ENCODE peak calls at places on chromosomes 4 and X, in six cellular contexts. I is astrocyte of the spinal cord, A is iris pigment epithelial cell, C is NB4, N is HEK293T, J is NCI-H526. H is an unnamed sample.

GRCh38 chr4:150348079-150348478 is 233.9 kb upstream of the MAB21L2 start:
- DNase-seq in A (peak), I (peak), N (no peak), C (peak), J (no peak), H (no peak)

GRCh38 chr4:2418652-2419571 is at the start of gene CFAP99:
- DNase-seq in N (peak), C (peak), I (peak), J (peak), A (peak), H (peak)

GRCh38 chr4:185925910-185926360 is 113.9 kb upstream of the SORBS2 start:
- DNase-seq in N (peak), I (no peak), A (no peak), C (no peak), J (peak), H (no peak)

GRCh38 chrX:44918722-44919121 is 45.7 kb downstream of the KDM6A start:
- DNase-seq in C (no peak), J (no peak), I (no peak), A (no peak), N (no peak), H (no peak)

GRCh38 chr4:124386648-124387047 is 325.9 kb downstream of the ANKRD50 start:
- DNase-seq in A (no peak), I (no peak), J (no peak), N (no peak), C (peak), H (no peak)

GRCh38 chr4:2436301-2436700 is 17.5 kb downstream of the CFAP99 start:
- DNase-seq in A (no peak), J (peak), C (no peak), I (no peak), N (no peak), H (no peak)

GRCh38 chr4:31052519-31052918 is 332.4 kb downstream of the PCDH7 start:
- DNase-seq in J (peak), A (no peak), I (no peak), N (no peak), C (no peak), H (no peak)

GRCh38 chr4:77922158-77923094 is 59.8 kb downstream of the MRPL1 start:
- DNase-seq in C (no peak), N (no peak), A (peak), I (peak), J (no peak), H (no peak)

GRCh38 chr4:112633477-112634235 is 3.1 kb downstream of the ZGRF1 start:
- DNase-seq in I (peak), N (peak), J (peak), C (peak), A (peak), H (no peak)

GRCh38 chr4:107760281-107760947 is 40.4 kb upstream of the PAPSS1 start:
- DNase-seq in N (no peak), I (no peak), A (peak), J (no peak), C (no peak), H (no peak)

GRCh38 chr4:158856852-158857251 is 88.0 kb downstream of the FNIP2 start:
- DNase-seq in A (peak), J (peak), I (peak), C (peak), N (peak), H (no peak)

GRCh38 chrX:16786791-16787735 is 797 bp downstream of the TXLNG start:
- DNase-seq in A (peak), N (peak), C (peak), I (no peak), J (peak), H (peak)